ENCODE peak calls at places on chromosomes 13 and 19, in nine cellular contexts. One of them, this sample, is unnamed.

GRCh38 chr19:18436651-18437478 is 1.1 kb downstream of the ISYNA1 start:
- DNase-seq in fibroblast of lung: peak; percentile 81
- DNase-seq in heart right ventricle: peak; percentile 84
- DNase-seq in ovary: peak; percentile 91
- DNase-seq in tibial nerve: peak; percentile 60
- DNase-seq in fibroblast of pulmonary artery: peak; percentile 94
- DNase-seq in gastrocnemius medialis: peak; percentile 43
- DNase-seq in upper lobe of right lung: peak; percentile 81
- DNase-seq in PC-3: peak; percentile 38
- DNase-seq in this sample: peak; percentile 64

GRCh38 chr13:41579881-41580280 is 122.5 kb downstream of the RGCC start:
- DNase-seq in fibroblast of lung: no peak
- DNase-seq in heart right ventricle: no peak
- DNase-seq in ovary: no peak
- DNase-seq in tibial nerve: no peak
- DNase-seq in fibroblast of pulmonary artery: no peak
- DNase-seq in gastrocnemius medialis: no peak
- DNase-seq in upper lobe of right lung: no peak
- DNase-seq in PC-3: no peak
- DNase-seq in this sample: no peak

GRCh38 chr13:40653558-40654318 is 12.7 kb downstream of the FOXO1 start:
- DNase-seq in fibroblast of lung: peak; percentile 70
- DNase-seq in heart right ventricle: no peak
- DNase-seq in ovary: no peak
- DNase-seq in tibial nerve: no peak
- DNase-seq in fibroblast of pulmonary artery: peak; percentile 53
- DNase-seq in gastrocnemius medialis: no peak
- DNase-seq in upper lobe of right lung: no peak
- DNase-seq in PC-3: no peak
- DNase-seq in this sample: peak; percentile 45

GRCh38 chr19:8615022-8615421 is 4.5 kb upstream of the ADAMTS10 start:
- DNase-seq in fibroblast of lung: peak; percentile 70
- DNase-seq in heart right ventricle: no peak
- DNase-seq in ovary: no peak
- DNase-seq in tibial nerve: no peak
- DNase-seq in fibroblast of pulmonary artery: no peak
- DNase-seq in gastrocnemius medialis: no peak
- DNase-seq in upper lobe of right lung: no peak
- DNase-seq in PC-3: no peak
- DNase-seq in this sample: peak; percentile 35

GRCh38 chr13:60158321-60158801 is 5.4 kb downstream of the DIAPH3 start:
- DNase-seq in fibroblast of lung: no peak
- DNase-seq in heart right ventricle: no peak
- DNase-seq in ovary: no peak
- DNase-seq in tibial nerve: no peak
- DNase-seq in fibroblast of pulmonary artery: no peak
- DNase-seq in gastrocnemius medialis: no peak
- DNase-seq in upper lobe of right lung: no peak
- DNase-seq in PC-3: no peak
- DNase-seq in this sample: no peak

GRCh38 chr13:79360064-79360463 is 46.0 kb downstream of the RBM26 start:
- DNase-seq in fibroblast of lung: no peak
- DNase-seq in heart right ventricle: no peak
- DNase-seq in ovary: no peak
- DNase-seq in tibial nerve: no peak
- DNase-seq in fibroblast of pulmonary artery: no peak
- DNase-seq in gastrocnemius medialis: no peak
- DNase-seq in upper lobe of right lung: no peak
- DNase-seq in PC-3: no peak
- DNase-seq in this sample: no peak

GRCh38 chr19:10431254-10431942 is 11.1 kb downstream of the PDE4A start:
- DNase-seq in fibroblast of lung: peak; percentile 39
- DNase-seq in heart right ventricle: no peak
- DNase-seq in ovary: no peak
- DNase-seq in tibial nerve: no peak
- DNase-seq in fibroblast of pulmonary artery: no peak
- DNase-seq in gastrocnemius medialis: peak; percentile 62
- DNase-seq in upper lobe of right lung: peak; percentile 82
- DNase-seq in PC-3: peak; percentile 37
- DNase-seq in this sample: peak; percentile 22

GRCh38 chr13:24654741-24655140 is 25.5 kb upstream of the ATP12A start:
- DNase-seq in fibroblast of lung: peak; percentile 27
- DNase-seq in heart right ventricle: no peak
- DNase-seq in ovary: no peak
- DNase-seq in tibial nerve: no peak
- DNase-seq in fibroblast of pulmonary artery: peak; percentile 31
- DNase-seq in gastrocnemius medialis: no peak
- DNase-seq in upper lobe of right lung: no peak
- DNase-seq in PC-3: no peak
- DNase-seq in this sample: peak; percentile 45

GRCh38 chr13:23833733-23834611 is 55.2 kb downstream of the MIPEP start:
- DNase-seq in fibroblast of lung: no peak
- DNase-seq in heart right ventricle: no peak
- DNase-seq in ovary: no peak
- DNase-seq in tibial nerve: no peak
- DNase-seq in fibroblast of pulmonary artery: no peak
- DNase-seq in gastrocnemius medialis: no peak
- DNase-seq in upper lobe of right lung: no peak
- DNase-seq in PC-3: no peak
- DNase-seq in this sample: no peak

DNA sequence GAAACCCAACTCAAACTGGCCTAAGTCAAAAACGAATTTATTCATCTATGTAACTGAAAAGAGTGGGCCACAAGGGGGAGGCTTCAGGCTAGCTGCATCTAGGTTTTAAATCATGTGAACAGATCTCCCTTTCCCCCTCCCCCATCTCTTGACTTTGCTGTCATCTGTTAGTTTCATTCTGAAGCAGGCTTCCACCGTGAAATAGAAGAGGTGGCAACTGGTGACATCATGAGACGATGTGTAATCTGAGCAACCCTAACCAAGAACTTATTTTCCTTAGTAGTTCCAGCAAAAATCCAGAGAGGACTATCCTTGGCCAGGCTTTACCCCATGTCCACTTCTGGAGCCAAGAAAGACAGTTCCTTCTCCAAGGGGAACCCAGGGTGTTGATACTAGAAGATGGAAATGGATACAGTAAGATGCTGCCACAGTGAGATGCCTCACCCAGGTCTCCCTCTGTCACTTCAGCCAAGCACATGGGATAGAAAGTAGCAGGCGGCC is 9.4 kb downstream of the SAMD4B start:
- DNase-seq in fibroblast of lung: no peak
- DNase-seq in heart right ventricle: no peak
- DNase-seq in ovary: no peak
- DNase-seq in tibial nerve: no peak
- DNase-seq in fibroblast of pulmonary artery: no peak
- DNase-seq in gastrocnemius medialis: no peak
- DNase-seq in upper lobe of right lung: no peak
- DNase-seq in PC-3: no peak
- DNase-seq in this sample: peak; percentile 46
- TF ChIP-seq CTCF in fibroblast of lung: no peak
- TF ChIP-seq CTCF in heart right ventricle: no peak
- TF ChIP-seq CTCF in ovary: no peak
- TF ChIP-seq CTCF in tibial nerve: no peak
- TF ChIP-seq CTCF in fibroblast of pulmonary artery: no peak
- TF ChIP-seq CTCF in gastrocnemius medialis: no peak
- TF ChIP-seq CTCF in upper lobe of right lung: no peak
- TF ChIP-seq CTCF in PC-3: no peak
- TF ChIP-seq CTCF in this sample: peak; percentile 18

DNA sequence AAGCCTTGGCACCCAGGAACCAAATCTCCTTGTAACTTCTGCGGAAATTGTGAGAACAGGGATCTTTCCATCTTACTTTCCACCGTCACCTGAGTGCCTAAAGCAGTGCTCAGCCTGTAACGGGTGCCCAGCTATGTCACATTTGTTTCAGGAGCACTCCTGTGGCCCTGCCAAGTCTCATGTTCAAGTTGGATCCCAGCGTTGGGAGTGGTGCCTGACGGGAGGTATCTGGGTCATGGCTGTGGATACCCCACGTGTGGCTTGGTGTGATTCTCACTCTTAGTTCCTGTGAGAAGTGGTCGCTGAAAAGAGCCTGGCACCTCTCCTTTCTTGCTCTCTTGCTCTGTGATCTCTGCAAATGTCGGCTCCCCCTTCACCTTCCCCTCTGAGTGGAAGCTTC is 114.9 kb downstream of the UQCRFS1 start:
- DNase-seq in fibroblast of lung: no peak
- DNase-seq in heart right ventricle: no peak
- DNase-seq in ovary: no peak
- DNase-seq in tibial nerve: no peak
- DNase-seq in fibroblast of pulmonary artery: no peak
- DNase-seq in gastrocnemius medialis: peak; percentile 30
- DNase-seq in upper lobe of right lung: no peak
- DNase-seq in PC-3: no peak
- DNase-seq in this sample: no peak
- H3K4me3 ChIP-seq in fibroblast of lung: no peak overlapping the region
- H3K4me3 ChIP-seq in heart right ventricle: no peak overlapping the region
- H3K4me3 ChIP-seq in ovary: no peak overlapping the region
- H3K4me3 ChIP-seq in tibial nerve: no peak overlapping the region
- H3K4me3 ChIP-seq in fibroblast of pulmonary artery: no peak overlapping the region
- H3K4me3 ChIP-seq in gastrocnemius medialis: no peak overlapping the region
- H3K4me3 ChIP-seq in upper lobe of right lung: no peak overlapping the region
- H3K4me3 ChIP-seq in PC-3: no peak overlapping the region
- H3K4me3 ChIP-seq in this sample: no peak overlapping the region

GRCh38 chr19:3515891-3516422 is 9.8 kb downstream of the FZR1 start:
- DNase-seq in fibroblast of lung: peak; percentile 60
- DNase-seq in heart right ventricle: no peak
- DNase-seq in ovary: no peak
- DNase-seq in tibial nerve: no peak
- DNase-seq in fibroblast of pulmonary artery: peak; percentile 22
- DNase-seq in gastrocnemius medialis: no peak
- DNase-seq in upper lobe of right lung: no peak
- DNase-seq in PC-3: no peak
- DNase-seq in this sample: peak; percentile 21

GRCh38 chr19:3512562-3512961 is 6.5 kb downstream of the FZR1 start:
- DNase-seq in fibroblast of lung: no peak
- DNase-seq in heart right ventricle: no peak
- DNase-seq in ovary: no peak
- DNase-seq in tibial nerve: no peak
- DNase-seq in fibroblast of pulmonary artery: no peak
- DNase-seq in gastrocnemius medialis: no peak
- DNase-seq in upper lobe of right lung: no peak
- DNase-seq in PC-3: no peak
- DNase-seq in this sample: no peak

GRCh38 chr19:3511506-3512251 is 5.6 kb downstream of the FZR1 start:
- DNase-seq in fibroblast of lung: no peak
- DNase-seq in heart right ventricle: no peak
- DNase-seq in ovary: no peak
- DNase-seq in tibial nerve: no peak
- DNase-seq in fibroblast of pulmonary artery: no peak
- DNase-seq in gastrocnemius medialis: no peak
- DNase-seq in upper lobe of right lung: no peak
- DNase-seq in PC-3: no peak
- DNase-seq in this sample: no peak

GRCh38 chr19:3514930-3515329 is 8.8 kb downstream of the FZR1 start:
- DNase-seq in fibroblast of lung: no peak
- DNase-seq in heart right ventricle: no peak
- DNase-seq in ovary: no peak
- DNase-seq in tibial nerve: no peak
- DNase-seq in fibroblast of pulmonary artery: no peak
- DNase-seq in gastrocnemius medialis: no peak
- DNase-seq in upper lobe of right lung: no peak
- DNase-seq in PC-3: no peak
- DNase-seq in this sample: no peak

GRCh38 chr19:3513198-3514140 is 7.4 kb downstream of the FZR1 start:
- DNase-seq in fibroblast of lung: no peak
- DNase-seq in heart right ventricle: peak; percentile 52
- DNase-seq in ovary: no peak
- DNase-seq in tibial nerve: no peak
- DNase-seq in fibroblast of pulmonary artery: no peak
- DNase-seq in gastrocnemius medialis: peak; percentile 25
- DNase-seq in upper lobe of right lung: no peak
- DNase-seq in PC-3: no peak
- DNase-seq in this sample: no peak
- TF ChIP-seq CTCF in fibroblast of lung: no peak
- TF ChIP-seq CTCF in heart right ventricle: no peak
- TF ChIP-seq CTCF in ovary: no peak
- TF ChIP-seq CTCF in tibial nerve: no peak
- TF ChIP-seq CTCF in fibroblast of pulmonary artery: no peak
- TF ChIP-seq CTCF in gastrocnemius medialis: no peak
- TF ChIP-seq CTCF in upper lobe of right lung: no peak
- TF ChIP-seq CTCF in PC-3: no peak
- TF ChIP-seq CTCF in this sample: no peak

GRCh38 chr19:35332817-35333216 is 3.8 kb downstream of the CD22 start:
- DNase-seq in fibroblast of lung: no peak
- DNase-seq in heart right ventricle: no peak
- DNase-seq in ovary: no peak
- DNase-seq in tibial nerve: no peak
- DNase-seq in fibroblast of pulmonary artery: no peak
- DNase-seq in gastrocnemius medialis: no peak
- DNase-seq in upper lobe of right lung: no peak
- DNase-seq in PC-3: no peak
- DNase-seq in this sample: no peak

GRCh38 chr19:35336166-35336955 is 7.4 kb downstream of the CD22 start:
- DNase-seq in fibroblast of lung: no peak
- DNase-seq in heart right ventricle: no peak
- DNase-seq in ovary: no peak
- DNase-seq in tibial nerve: no peak
- DNase-seq in fibroblast of pulmonary artery: no peak
- DNase-seq in gastrocnemius medialis: no peak
- DNase-seq in upper lobe of right lung: no peak
- DNase-seq in PC-3: no peak
- DNase-seq in this sample: no peak

GRCh38 chr19:35331551-35332214 is 2.7 kb downstream of the CD22 start:
- DNase-seq in fibroblast of lung: no peak
- DNase-seq in heart right ventricle: no peak
- DNase-seq in ovary: no peak
- DNase-seq in tibial nerve: no peak
- DNase-seq in fibroblast of pulmonary artery: no peak
- DNase-seq in gastrocnemius medialis: no peak
- DNase-seq in upper lobe of right lung: no peak
- DNase-seq in PC-3: no peak
- DNase-seq in this sample: no peak

GRCh38 chr19:35337081-35337983 is 8.3 kb downstream of the CD22 start:
- DNase-seq in fibroblast of lung: no peak
- DNase-seq in heart right ventricle: no peak
- DNase-seq in ovary: no peak
- DNase-seq in tibial nerve: no peak
- DNase-seq in fibroblast of pulmonary artery: no peak
- DNase-seq in gastrocnemius medialis: no peak
- DNase-seq in upper lobe of right lung: no peak
- DNase-seq in PC-3: no peak
- DNase-seq in this sample: no peak

DNA sequence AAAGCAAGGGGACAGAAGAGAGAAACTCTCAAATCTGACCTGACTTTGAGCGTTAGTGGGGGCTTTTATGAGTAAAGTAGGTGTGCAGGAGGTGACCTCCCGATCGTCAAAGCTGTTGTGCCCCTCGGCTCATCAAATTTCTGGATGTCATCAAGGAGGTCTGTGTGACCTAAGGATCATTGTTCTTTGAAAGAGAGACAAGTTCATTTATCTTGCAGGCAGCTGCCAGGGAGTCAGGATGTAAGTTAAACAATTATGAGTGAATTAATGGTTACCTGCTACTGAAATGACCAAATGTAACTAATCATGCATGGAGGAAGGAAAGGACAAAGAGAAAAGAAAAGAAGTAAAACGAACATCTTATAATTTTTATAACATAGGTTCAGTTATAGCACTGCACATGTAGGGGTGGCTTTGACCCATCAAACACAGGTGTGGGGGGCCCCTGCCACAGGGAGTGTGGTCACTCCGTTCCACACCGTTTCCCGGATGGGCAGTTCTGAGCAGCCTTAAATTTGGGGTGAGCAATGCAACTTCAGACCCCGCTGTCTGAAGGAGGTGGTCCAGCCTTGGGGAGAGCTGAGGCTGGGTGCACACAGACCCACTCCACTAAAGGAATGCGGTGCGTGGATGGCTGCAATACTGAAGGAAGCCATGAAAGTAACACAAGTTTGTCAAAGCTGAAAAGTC is 5.2 kb downstream of the CD22 start:
- DNase-seq in fibroblast of lung: no peak
- DNase-seq in heart right ventricle: no peak
- DNase-seq in ovary: no peak
- DNase-seq in tibial nerve: no peak
- DNase-seq in fibroblast of pulmonary artery: no peak
- DNase-seq in gastrocnemius medialis: no peak
- DNase-seq in upper lobe of right lung: no peak
- DNase-seq in PC-3: no peak
- DNase-seq in this sample: no peak
- H3K4me3 ChIP-seq in fibroblast of lung: no peak overlapping the region
- H3K4me3 ChIP-seq in heart right ventricle: no peak overlapping the region
- H3K4me3 ChIP-seq in ovary: no peak overlapping the region
- H3K4me3 ChIP-seq in tibial nerve: no peak overlapping the region
- H3K4me3 ChIP-seq in fibroblast of pulmonary artery: no peak overlapping the region
- H3K4me3 ChIP-seq in gastrocnemius medialis: no peak overlapping the region
- H3K4me3 ChIP-seq in upper lobe of right lung: no peak overlapping the region
- H3K4me3 ChIP-seq in PC-3: no peak overlapping the region
- H3K4me3 ChIP-seq in this sample: no peak overlapping the region